ENCODE peak calls at places on chromosomes 5 and 9, in eight cellular contexts. D is EH; T is neural crest cell; I is stimulated activated CD8-positive, alpha-beta memory T cell treated with anti-CD3 and anti-CD28 coated beads, Interleukin-7, amount 100 ng/mL, for 1 hour; N is NB4; W is activated naive CD4-positive, alpha-beta T cell; K is iris pigment epithelial cell; F is NAMALWA. O is an unnamed sample.

GRCh38 chr9:27765931-27766835 is 192.9 kb upstream of the C9orf72 start:
- DNase-seq in D (no peak), T (no peak), I (no peak), N (no peak), W (no peak), K (no peak), F (no peak), O (no peak)

GRCh38 chr5:68805427-68805826 is 288.4 kb upstream of the SLC30A5 start:
- DNase-seq in D (no peak), T (no peak), I (no peak), N (no peak), W (no peak), K (no peak), F (no peak), O (no peak)

GRCh38 chr9:3088166-3088702 is 244.3 kb upstream of the PUM3 start:
- DNase-seq in D (no peak), T (no peak), I (no peak), N (peak), W (no peak), K (no peak), F (no peak), O (no peak)

GRCh38 chr5:112390327-112390726 is 28.8 kb downstream of the EPB41L4A start:
- DNase-seq in D (no peak), T (no peak), I (no peak), N (no peak), W (no peak), K (no peak), F (no peak), O (no peak)

GRCh38 chr9:80957806-80958205 is 731.5 kb downstream of the TLE1 start:
- DNase-seq in D (no peak), T (no peak), I (no peak), N (no peak), W (no peak), K (peak), F (no peak), O (no peak)

GRCh38 chr5:14164164-14164720 is 21.1 kb downstream of the TRIO start:
- DNase-seq in D (no peak), T (no peak), I (no peak), N (no peak), W (no peak), K (no peak), F (no peak), O (no peak)

GRCh38 chr9:16825971-16826370 is 44.5 kb downstream of the BNC2 start:
- DNase-seq in D (peak), T (no peak), I (no peak), N (no peak), W (no peak), K (peak), F (no peak), O (no peak)

GRCh38 chr5:132777209-132778069 is at the start of gene SEPTIN8:
- DNase-seq in D (peak), T (peak), I (no peak), N (peak), W (no peak), K (peak), F (peak), O (peak)

GRCh38 chr5:104951829-104952228 is 1389.2 kb upstream of the NUDT12 start:
- DNase-seq in D (no peak), T (no peak), I (no peak), N (no peak), W (no peak), K (no peak), F (no peak), O (no peak)

GRCh38 chr9:109887079-109887478 is 107.1 kb downstream of the PALM2AKAP2 start:
- DNase-seq in D (peak), T (no peak), I (no peak), N (peak), W (no peak), K (peak), F (no peak), O (no peak)

GRCh38 chr5:61362796-61363364 is 30.8 kb downstream of the ZSWIM6 start:
- DNase-seq in D (peak), T (no peak), I (no peak), N (peak), W (no peak), K (peak), F (peak), O (no peak)

GRCh38 chr9:137461663-137462395 is 2.7 kb upstream of the NSMF start:
- DNase-seq in D (no peak), T (peak), I (peak), N (peak), W (peak), K (peak), F (peak), O (peak)

GRCh38 chr9:94693485-94694191 is 32.9 kb upstream of the AOPEP start:
- DNase-seq in D (no peak), T (no peak), I (no peak), N (no peak), W (no peak), K (no peak), F (no peak), O (no peak)

GRCh38 chr5:10400834-10401233 is 40.8 kb upstream of the ROPN1L start:
- DNase-seq in D (peak), T (no peak), I (no peak), N (no peak), W (no peak), K (peak), F (peak), O (no peak)

GRCh38 chr5:145991044-145991575 is 54.7 kb downstream of the SH3RF2 start:
- DNase-seq in D (peak), T (no peak), I (no peak), N (no peak), W (no peak), K (peak), F (no peak), O (no peak)

GRCh38 chr5:89120719-89121118 is 237.7 kb upstream of the MEF2C start:
- DNase-seq in D (no peak), T (no peak), I (no peak), N (peak), W (no peak), K (no peak), F (no peak), O (no peak)

GRCh38 chr9:89992326-89993208 is 387.8 kb downstream of the GADD45G start:
- DNase-seq in D (no peak), T (no peak), I (no peak), N (no peak), W (no peak), K (no peak), F (no peak), O (no peak)

GRCh38 chr5:54438601-54439399 is 16.7 kb upstream of the HSPB3 start:
- DNase-seq in D (no peak), T (no peak), I (no peak), N (no peak), W (no peak), K (no peak), F (no peak), O (no peak)

GRCh38 chr5:7374186-7374585 is 21.8 kb upstream of the ADCY2 start:
- DNase-seq in D (no peak), T (no peak), I (no peak), N (no peak), W (no peak), K (no peak), F (no peak), O (no peak)

GRCh38 chr9:124411514-124412227 is 3.6 kb downstream of the PSMB7 start:
- DNase-seq in D (peak), T (no peak), I (no peak), N (no peak), W (no peak), K (peak), F (no peak), O (no peak)

GRCh38 chr5:122965111-122965510 is 71.4 kb downstream of the PPIC start:
- DNase-seq in D (no peak), T (no peak), I (no peak), N (no peak), W (no peak), K (no peak), F (no peak), O (no peak)

GRCh38 chr9:36492849-36493248 is 79.8 kb upstream of the MELK start:
- DNase-seq in D (peak), T (no peak), I (no peak), N (no peak), W (no peak), K (peak), F (no peak), O (peak)

GRCh38 chr9:32294051-32294600 is 90.3 kb upstream of the ACO1 start:
- DNase-seq in D (peak), T (no peak), I (no peak), N (no peak), W (no peak), K (no peak), F (no peak), O (no peak)